ENCODE peak calls at places on chromosome 14, in eight cellular contexts. W is neural progenitor cell; P is naive thymus-derived CD4-positive, alpha-beta T cell; D is GM23338; Q is adipocyte; K is ovary; Z is GM23248; I is Peyer's patch. J is an unnamed sample. For H3K4me1, the result is how much of the 10 kb centered on the place peaks cover.

GRCh38 chr14:31898835-31899528 is 178.1 kb upstream of the ARHGAP5 start:
- DNase-seq in I (no peak), K (no peak), D (no peak), Z (no peak), W (no peak), P (no peak), Q (no peak), J (no peak)

GRCh38 chr14:24275524-24276139 is 4.2 kb upstream of the RABGGTA start:
- DNase-seq in I (no peak), Z (no peak), K (no peak), D (peak), W (peak), Q (no peak), P (no peak), J (no peak)

GRCh38 chr14:88985654-88986053 is 161.2 kb downstream of the TTC8 start:
- DNase-seq in Z (no peak), Q (no peak), D (no peak), I (no peak), P (no peak), W (no peak), K (no peak), J (no peak)

GRCh38 chr14:50985816-50986396 is 41.6 kb upstream of the PYGL start:
- DNase-seq in K (no peak), W (peak), P (no peak), Z (no peak), D (peak), Q (no peak), I (no peak), J (no peak)

GRCh38 chr14:87492556-87492955 is 500.4 kb downstream of the GALC start:
- DNase-seq in I (no peak), W (no peak), K (no peak), Z (no peak), D (no peak), Q (no peak), P (no peak), J (no peak)

GRCh38 chr14:54567224-54567633 is 301 bp downstream of the SAMD4A start:
- DNase-seq in W (peak), P (peak), K (peak), Q (no peak), D (peak), I (peak), Z (no peak), J (no peak)

GRCh38 chr14:31834616-31835015 is 242.5 kb upstream of the ARHGAP5 start:
- DNase-seq in K (no peak), W (no peak), Z (no peak), D (no peak), P (no peak), Q (peak), I (no peak), J (no peak)

GRCh38 chr14:51209457-51209856 is 30.6 kb upstream of the TMX1 start:
- DNase-seq in I (no peak), D (no peak), P (no peak), W (no peak), Q (no peak), K (no peak), Z (no peak), J (no peak)

GRCh38 chr14:64628940-64629403 is 75.3 kb upstream of the PLEKHG3 start:
- DNase-seq in I (no peak), K (no peak), W (no peak), Q (peak), Z (peak), D (no peak), P (no peak), J (no peak)

GRCh38 chr14:63642656-63643382 is 1.1 kb upstream of the WDR89 start:
- DNase-seq in Q (no peak), I (no peak), K (no peak), D (no peak), W (no peak), P (no peak), Z (no peak), J (no peak)

GRCh38 chr14:64762044-64763034 is 58.1 kb downstream of the PLEKHG3 start:
- DNase-seq in I (no peak), Z (peak), Q (peak), P (no peak), K (peak), D (no peak), W (peak), J (peak)

GRCh38 chr14:90815817-90816662 is at the start of gene TTC7B:
- DNase-seq in Q (peak), Z (peak), W (peak), D (peak), P (peak), I (no peak), K (peak), J (no peak)

GRCh38 chr14:22112004-22112403 is 438.4 kb upstream of the OR4E1 start:
- DNase-seq in K (no peak), Z (no peak), D (peak), P (no peak), W (peak), Q (no peak), I (no peak), J (no peak)

GRCh38 chr14:54564799-54565235 is 2.1 kb upstream of the SAMD4A start:
- DNase-seq in Z (peak), D (no peak), Q (peak), P (no peak), W (peak), I (no peak), K (no peak), J (no peak)

GRCh38 chr14:23076785-23077408 is 18.0 kb downstream of the ACIN1 start:
- DNase-seq in I (no peak), P (no peak), Z (peak), W (peak), Q (peak), K (no peak), D (peak), J (peak)

GRCh38 chr14:99968156-99968920 is 96.9 kb upstream of the EVL start:
- DNase-seq in I (no peak), W (no peak), K (no peak), P (no peak), Z (peak), Q (peak), D (no peak), J (no peak)

GRCh38 chr14:22658951-22659350 is 14.8 kb upstream of the OR6J1 start:
- DNase-seq in W (no peak), I (no peak), D (no peak), P (no peak), Q (no peak), Z (no peak), K (no peak), J (no peak)

GRCh38 chr14:97709552-97709951 is 912.4 kb downstream of the VRK1 start:
- DNase-seq in D (no peak), P (no peak), W (no peak), I (peak), Q (no peak), K (no peak), Z (no peak), J (peak)

GRCh38 chr14:31291210-31291609 is 83.6 kb upstream of the HECTD1 start:
- DNase-seq in I (no peak), K (no peak), Q (no peak), Z (no peak), W (no peak), P (no peak), D (no peak), J (no peak)

GRCh38 chr14:68255697-68256178 is 436.2 kb downstream of the RAD51B start:
- DNase-seq in P (no peak), W (no peak), D (no peak), K (no peak), I (no peak), Z (peak), Q (peak), J (no peak)

GRCh38 chr14:90487031-90487430 is 90.2 kb downstream of the CALM1 start:
- DNase-seq in Z (no peak), K (no peak), P (no peak), D (peak), Q (no peak), W (no peak), I (no peak), J (no peak)

GRCh38 chr14:93536945-93537344 is 106.2 kb downstream of the UNC79 start:
- DNase-seq in Q (peak), P (no peak), I (no peak), W (peak), K (no peak), D (peak), Z (peak), J (no peak)

GRCh38 chr14:69712637-69713088 is 54.3 kb upstream of the SRSF5 start:
- DNase-seq in W (peak), K (no peak), Q (no peak), P (no peak), D (peak), I (no peak), Z (no peak), J (no peak)
- H3K4me1 ChIP-seq in W (half or more), K (under half), Q (under half), P (under half), D (under half), I (under half), Z (under half), J (under half)

DNA sequence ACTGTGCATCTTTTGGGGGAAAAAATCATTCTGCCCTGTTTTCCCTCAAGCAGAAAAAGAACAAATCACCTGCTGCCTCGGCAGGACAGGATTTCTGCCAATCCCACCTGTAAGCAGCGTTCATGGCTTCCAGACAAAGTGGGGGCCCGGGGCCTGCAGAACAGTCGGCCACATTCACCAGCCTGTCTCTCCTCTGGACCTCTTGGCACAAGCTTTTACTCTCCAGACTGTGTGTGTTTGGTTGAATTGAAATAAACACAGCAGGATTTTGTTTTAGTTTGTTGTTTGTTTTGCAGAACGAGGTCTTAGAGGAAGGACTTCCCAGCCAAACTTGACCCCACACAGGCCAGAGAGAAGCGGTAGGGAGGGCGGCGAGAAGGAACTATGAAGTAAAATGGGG is 41.7 kb upstream of the FOS start:
- DNase-seq in K (no peak), D (no peak), I (no peak), Q (no peak), Z (no peak), P (no peak), W (no peak), J (no peak)
- H3K4me1 ChIP-seq in K (under half), D (under half), I (under half), Q (under half), Z (under half), P (under half), W (under half), J (under half)

DNA sequence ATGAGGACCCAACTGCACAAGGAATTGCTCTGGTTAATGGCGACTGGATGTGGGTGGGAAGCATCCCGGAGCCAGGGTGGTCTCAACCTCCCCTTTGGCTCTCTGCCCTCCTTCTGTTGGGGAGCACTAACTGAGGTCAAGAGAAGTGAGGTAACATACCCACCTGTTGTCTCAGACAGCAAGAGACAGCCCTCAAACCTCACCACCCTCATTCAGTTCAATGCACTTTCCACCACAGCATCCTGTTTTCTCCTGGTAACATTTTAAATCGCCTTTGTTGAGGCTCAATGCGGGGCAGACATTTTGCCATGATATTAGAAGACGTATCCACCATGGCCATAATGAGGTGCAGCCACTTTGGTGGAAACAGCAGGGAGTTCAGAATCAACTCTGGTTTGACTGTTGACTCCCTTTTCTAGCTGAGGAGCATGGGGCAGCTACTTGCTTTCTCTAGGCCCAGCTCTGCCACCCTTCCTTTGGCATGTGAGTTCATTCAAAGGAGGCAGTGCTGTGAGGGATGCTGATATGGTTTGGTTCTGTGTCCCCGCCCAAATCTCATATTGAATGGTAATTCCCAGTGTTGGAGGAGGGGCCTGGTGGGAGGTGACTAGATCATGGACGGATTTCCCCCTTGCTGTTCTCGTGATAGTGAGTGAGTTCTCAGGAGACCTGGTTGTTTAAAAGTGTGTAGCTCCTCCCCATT is 338.6 kb downstream of the PCNX1 start:
- DNase-seq in I (no peak), Q (no peak), Z (no peak), W (no peak), D (no peak), K (no peak), P (no peak), J (peak)
- H3K4me1 ChIP-seq in I (under half), Q (under half), Z (half or more), W (under half), D (under half), K (under half), P (under half), J (under half)

DNA sequence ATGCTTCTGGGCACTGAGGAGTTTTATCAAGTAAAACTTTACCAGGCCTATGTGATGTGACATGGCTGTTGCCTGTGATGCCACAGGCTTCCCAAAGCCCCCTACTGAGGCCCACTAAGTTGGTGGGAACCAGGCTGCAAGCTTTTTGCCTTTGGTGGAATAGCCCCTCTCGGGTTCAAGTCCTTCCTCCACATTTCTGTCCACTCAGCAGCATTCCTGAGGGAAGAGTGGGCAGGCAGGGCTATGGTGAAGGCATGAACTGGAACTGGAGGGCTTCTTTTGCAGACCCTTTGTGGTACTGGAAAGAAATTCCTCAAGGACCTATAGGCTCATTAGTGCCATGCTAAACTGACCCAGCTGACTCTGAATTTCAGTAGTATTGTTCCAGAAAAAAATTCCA is 48.5 kb downstream of the WDR20 start:
- DNase-seq in W (no peak), Q (no peak), P (no peak), I (no peak), Z (no peak), K (no peak), D (no peak), J (no peak)
- H3K4me1 ChIP-seq in W (under half), Q (under half), P (under half), I (under half), Z (under half), K (under half), D (under half), J (under half)

GRCh38 chr14:61504841-61505340 is 183.5 kb downstream of the PRKCH start:
- DNase-seq in I (no peak), P (no peak), Z (no peak), D (no peak), K (no peak), W (no peak), Q (no peak), J (no peak)
- H3K4me1 ChIP-seq in I (under half), P (half or more), Z (under half), D (half or more), K (under half), W (under half), Q (under half), J (half or more)

GRCh38 chr14:61470261-61470953 is 149.0 kb downstream of the PRKCH start:
- DNase-seq in P (no peak), Z (peak), K (no peak), Q (peak), I (no peak), W (peak), D (peak), J (no peak)

GRCh38 chr14:61472025-61472672 is 150.8 kb downstream of the PRKCH start:
- DNase-seq in Z (peak), I (peak), W (no peak), P (no peak), K (no peak), Q (peak), D (no peak), J (peak)

GRCh38 chr14:61470954-61471279 is 149.5 kb downstream of the PRKCH start:
- DNase-seq in W (no peak), Q (no peak), Z (no peak), I (no peak), K (no peak), P (no peak), D (no peak), J (no peak)

GRCh38 chr14:61472801-61473376 is 151.5 kb downstream of the PRKCH start:
- DNase-seq in I (peak), P (no peak), Q (no peak), W (no peak), Z (peak), D (no peak), K (no peak), J (peak)

GRCh38 chr14:61471297-61471980 is 150.1 kb downstream of the PRKCH start:
- DNase-seq in D (no peak), P (no peak), I (peak), W (no peak), Z (peak), K (no peak), Q (no peak), J (peak)
- H3K4me1 ChIP-seq in D (under half), P (half or more), I (under half), W (under half), Z (half or more), K (under half), Q (half or more), J (half or more)

GRCh38 chr14:95516554-95517209 is at the start of gene SYNE3:
- DNase-seq in P (peak), K (peak), D (peak), Q (peak), Z (peak), I (peak), W (peak), J (peak)
- H3K4me1 ChIP-seq in P (half or more), K (under half), D (under half), Q (half or more), Z (under half), I (under half), W (under half), J (half or more)